ENCODE peak calls at places on chromosome 6, in seven cellular contexts. One of them, this sample, is unnamed.

GRCh38 chr6:47144306-47144705 is 102.2 kb upstream of the ADGRF1 start:
- DNase-seq in heart left ventricle: no peak
- DNase-seq in sigmoid colon: no peak
- DNase-seq in adrenal gland: no peak
- DNase-seq in hepatocyte: no peak
- DNase-seq in cardiac muscle cell: peak
- DNase-seq in HCT116: no peak
- DNase-seq in this sample: no peak

GRCh38 chr6:22764521-22764920 is 195.2 kb downstream of the HDGFL1 start:
- DNase-seq in heart left ventricle: no peak
- DNase-seq in cardiac muscle cell: peak
- DNase-seq in sigmoid colon: no peak
- DNase-seq in HCT116: no peak
- DNase-seq in hepatocyte: no peak
- DNase-seq in adrenal gland: no peak
- DNase-seq in this sample: no peak

GRCh38 chr6:139433647-139434419 is 59.4 kb upstream of the CITED2 start:
- DNase-seq in adrenal gland: no peak
- DNase-seq in heart left ventricle: no peak
- DNase-seq in sigmoid colon: no peak
- DNase-seq in HCT116: no peak
- DNase-seq in cardiac muscle cell: no peak
- DNase-seq in hepatocyte: peak
- DNase-seq in this sample: no peak

GRCh38 chr6:134007077-134007476 is 45.3 kb downstream of the SLC2A12 start:
- DNase-seq in heart left ventricle: no peak
- DNase-seq in HCT116: no peak
- DNase-seq in sigmoid colon: no peak
- DNase-seq in cardiac muscle cell: no peak
- DNase-seq in hepatocyte: no peak
- DNase-seq in adrenal gland: no peak
- DNase-seq in this sample: no peak

GRCh38 chr6:148414836-148415235 is 72.2 kb downstream of the SASH1 start:
- DNase-seq in heart left ventricle: no peak
- DNase-seq in hepatocyte: no peak
- DNase-seq in sigmoid colon: no peak
- DNase-seq in adrenal gland: no peak
- DNase-seq in HCT116: no peak
- DNase-seq in cardiac muscle cell: peak
- DNase-seq in this sample: peak

GRCh38 chr6:3259491-3259958 is 778 bp downstream of the PSMG4 start:
- DNase-seq in HCT116: no peak
- DNase-seq in adrenal gland: peak
- DNase-seq in hepatocyte: peak
- DNase-seq in heart left ventricle: no peak
- DNase-seq in sigmoid colon: no peak
- DNase-seq in cardiac muscle cell: peak
- DNase-seq in this sample: peak

GRCh38 chr6:42338573-42339218 is 113.0 kb downstream of the TRERF1 start:
- DNase-seq in cardiac muscle cell: peak
- DNase-seq in HCT116: peak
- DNase-seq in sigmoid colon: no peak
- DNase-seq in adrenal gland: peak
- DNase-seq in hepatocyte: peak
- DNase-seq in heart left ventricle: no peak
- DNase-seq in this sample: no peak

GRCh38 chr6:12010635-12011275 is 1.4 kb upstream of the HIVEP1 start:
- DNase-seq in cardiac muscle cell: no peak
- DNase-seq in adrenal gland: peak
- DNase-seq in hepatocyte: peak
- DNase-seq in heart left ventricle: peak
- DNase-seq in sigmoid colon: peak
- DNase-seq in HCT116: no peak
- DNase-seq in this sample: peak

GRCh38 chr6:17842014-17842776 is 135.5 kb upstream of the NUP153 start:
- DNase-seq in HCT116: no peak
- DNase-seq in heart left ventricle: no peak
- DNase-seq in adrenal gland: no peak
- DNase-seq in hepatocyte: no peak
- DNase-seq in sigmoid colon: no peak
- DNase-seq in cardiac muscle cell: no peak
- DNase-seq in this sample: no peak

GRCh38 chr6:25027221-25027916 is 91.6 kb upstream of the RIPOR2 start:
- DNase-seq in cardiac muscle cell: no peak
- DNase-seq in HCT116: no peak
- DNase-seq in adrenal gland: no peak
- DNase-seq in hepatocyte: no peak
- DNase-seq in sigmoid colon: no peak
- DNase-seq in heart left ventricle: no peak
- DNase-seq in this sample: no peak

GRCh38 chr6:50689210-50689609 is 24.1 kb upstream of the TFAP2D start:
- DNase-seq in adrenal gland: no peak
- DNase-seq in cardiac muscle cell: no peak
- DNase-seq in heart left ventricle: no peak
- DNase-seq in hepatocyte: no peak
- DNase-seq in HCT116: no peak
- DNase-seq in sigmoid colon: no peak
- DNase-seq in this sample: no peak

GRCh38 chr6:155011997-155012396 is 16.9 kb downstream of the TIAM2 start:
- DNase-seq in HCT116: no peak
- DNase-seq in sigmoid colon: no peak
- DNase-seq in cardiac muscle cell: no peak
- DNase-seq in adrenal gland: no peak
- DNase-seq in heart left ventricle: no peak
- DNase-seq in hepatocyte: no peak
- DNase-seq in this sample: no peak

GRCh38 chr6:83097675-83098074 is 30.2 kb downstream of the DOP1A start:
- DNase-seq in cardiac muscle cell: no peak
- DNase-seq in HCT116: no peak
- DNase-seq in hepatocyte: no peak
- DNase-seq in adrenal gland: no peak
- DNase-seq in sigmoid colon: no peak
- DNase-seq in heart left ventricle: no peak
- DNase-seq in this sample: no peak

GRCh38 chr6:83098589-83098988 is 31.1 kb downstream of the DOP1A start:
- DNase-seq in cardiac muscle cell: no peak
- DNase-seq in adrenal gland: no peak
- DNase-seq in sigmoid colon: no peak
- DNase-seq in heart left ventricle: no peak
- DNase-seq in HCT116: no peak
- DNase-seq in hepatocyte: no peak
- DNase-seq in this sample: no peak

GRCh38 chr6:83096791-83097190 is 29.3 kb downstream of the DOP1A start:
- DNase-seq in adrenal gland: no peak
- DNase-seq in hepatocyte: no peak
- DNase-seq in HCT116: no peak
- DNase-seq in heart left ventricle: no peak
- DNase-seq in sigmoid colon: no peak
- DNase-seq in cardiac muscle cell: no peak
- DNase-seq in this sample: no peak

GRCh38 chr6:83097204-83097603 is 29.7 kb downstream of the DOP1A start:
- DNase-seq in adrenal gland: no peak
- DNase-seq in sigmoid colon: no peak
- DNase-seq in HCT116: no peak
- DNase-seq in cardiac muscle cell: peak
- DNase-seq in hepatocyte: no peak
- DNase-seq in heart left ventricle: no peak
- DNase-seq in this sample: no peak

GRCh38 chr6:83092756-83093399 is 25.4 kb downstream of the DOP1A start:
- DNase-seq in cardiac muscle cell: peak
- DNase-seq in hepatocyte: no peak
- DNase-seq in HCT116: no peak
- DNase-seq in heart left ventricle: no peak
- DNase-seq in adrenal gland: no peak
- DNase-seq in sigmoid colon: no peak
- DNase-seq in this sample: no peak
- TF ChIP-seq CTCF in cardiac muscle cell: no peak
- TF ChIP-seq CTCF in hepatocyte: no peak
- TF ChIP-seq CTCF in HCT116: no peak
- TF ChIP-seq CTCF in heart left ventricle: no peak
- TF ChIP-seq CTCF in adrenal gland: no peak
- TF ChIP-seq CTCF in sigmoid colon: no peak
- TF ChIP-seq CTCF in this sample: no peak

GRCh38 chr6:1619666-1620503 is 10.2 kb downstream of the FOXC1 start:
- DNase-seq in HCT116: no peak
- DNase-seq in cardiac muscle cell: no peak
- DNase-seq in sigmoid colon: peak
- DNase-seq in hepatocyte: no peak
- DNase-seq in heart left ventricle: peak
- DNase-seq in adrenal gland: no peak
- DNase-seq in this sample: no peak
- H3K4me3 ChIP-seq in HCT116: no peak
- H3K4me3 ChIP-seq in cardiac muscle cell: no peak
- H3K4me3 ChIP-seq in sigmoid colon: peak
- H3K4me3 ChIP-seq in hepatocyte: no peak
- H3K4me3 ChIP-seq in heart left ventricle: peak
- H3K4me3 ChIP-seq in adrenal gland: no peak
- H3K4me3 ChIP-seq in this sample: no peak

DNA sequence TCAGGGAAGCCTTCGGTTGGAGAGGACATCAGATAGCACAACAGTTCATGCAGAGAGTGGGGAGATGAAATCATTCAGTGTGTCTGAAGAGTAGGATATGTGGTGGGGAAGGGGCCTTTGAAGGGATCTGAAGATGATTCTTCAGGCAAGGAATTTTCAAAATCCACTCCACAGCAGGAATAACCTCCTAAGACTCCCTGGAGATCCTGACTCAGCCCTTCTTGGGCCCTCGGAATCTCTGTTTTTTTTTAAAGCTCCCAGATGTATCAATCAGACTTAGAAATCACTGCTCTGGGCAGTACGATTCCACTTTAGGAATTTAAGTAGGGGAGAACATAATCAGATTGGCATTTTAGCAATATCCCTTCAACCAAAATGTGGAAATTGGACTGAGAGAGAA is 55.5 kb downstream of the RIOK1 start:
- DNase-seq in sigmoid colon: no peak
- DNase-seq in heart left ventricle: no peak
- DNase-seq in hepatocyte: no peak
- DNase-seq in HCT116: no peak
- DNase-seq in cardiac muscle cell: no peak
- DNase-seq in adrenal gland: no peak
- DNase-seq in this sample: no peak
- H3K27ac ChIP-seq in sigmoid colon: no peak
- H3K27ac ChIP-seq in heart left ventricle: no peak
- H3K27ac ChIP-seq in hepatocyte: no peak
- H3K27ac ChIP-seq in HCT116: no peak
- H3K27ac ChIP-seq in cardiac muscle cell: no peak
- H3K27ac ChIP-seq in adrenal gland: no peak
- H3K27ac ChIP-seq in this sample: no peak

GRCh38 chr6:30614044-30614842 is 2.8 kb downstream of the PPP1R10 start:
- DNase-seq in sigmoid colon: peak
- DNase-seq in heart left ventricle: no peak
- DNase-seq in hepatocyte: no peak
- DNase-seq in adrenal gland: no peak
- DNase-seq in HCT116: no peak
- DNase-seq in cardiac muscle cell: peak
- DNase-seq in this sample: no peak

GRCh38 chr6:30612213-30612612 is 4.8 kb downstream of the PPP1R10 start:
- DNase-seq in sigmoid colon: no peak
- DNase-seq in cardiac muscle cell: peak
- DNase-seq in HCT116: no peak
- DNase-seq in hepatocyte: no peak
- DNase-seq in heart left ventricle: no peak
- DNase-seq in adrenal gland: no peak
- DNase-seq in this sample: peak

GRCh38 chr6:30612687-30613248 is 4.3 kb downstream of the PPP1R10 start:
- DNase-seq in cardiac muscle cell: peak
- DNase-seq in heart left ventricle: no peak
- DNase-seq in HCT116: no peak
- DNase-seq in hepatocyte: no peak
- DNase-seq in adrenal gland: no peak
- DNase-seq in sigmoid colon: peak
- DNase-seq in this sample: peak

GRCh38 chr6:30614843-30615218 is 2.2 kb downstream of the PPP1R10 start:
- DNase-seq in adrenal gland: peak
- DNase-seq in cardiac muscle cell: peak
- DNase-seq in hepatocyte: peak
- DNase-seq in sigmoid colon: peak
- DNase-seq in HCT116: peak
- DNase-seq in heart left ventricle: peak
- DNase-seq in this sample: peak

GRCh38 chr6:30613251-30614043 is 3.6 kb downstream of the PPP1R10 start:
- DNase-seq in HCT116: no peak
- DNase-seq in sigmoid colon: peak
- DNase-seq in adrenal gland: no peak
- DNase-seq in hepatocyte: no peak
- DNase-seq in cardiac muscle cell: no peak
- DNase-seq in heart left ventricle: no peak
- DNase-seq in this sample: no peak
- TF ChIP-seq CTCF in HCT116: no peak
- TF ChIP-seq CTCF in sigmoid colon: no peak
- TF ChIP-seq CTCF in adrenal gland: no peak
- TF ChIP-seq CTCF in hepatocyte: no peak
- TF ChIP-seq CTCF in cardiac muscle cell: no peak
- TF ChIP-seq CTCF in heart left ventricle: no peak
- TF ChIP-seq CTCF in this sample: no peak

GRCh38 chr6:10659697-10660348 is 34.6 kb downstream of the C6orf52 start:
- DNase-seq in hepatocyte: peak
- DNase-seq in HCT116: no peak
- DNase-seq in adrenal gland: no peak
- DNase-seq in heart left ventricle: no peak
- DNase-seq in cardiac muscle cell: peak
- DNase-seq in sigmoid colon: no peak
- DNase-seq in this sample: no peak
- H3K4me3 ChIP-seq in hepatocyte: peak
- H3K4me3 ChIP-seq in HCT116: no peak
- H3K4me3 ChIP-seq in adrenal gland: no peak
- H3K4me3 ChIP-seq in heart left ventricle: peak
- H3K4me3 ChIP-seq in cardiac muscle cell: peak
- H3K4me3 ChIP-seq in sigmoid colon: peak
- H3K4me3 ChIP-seq in this sample: no peak

GRCh38 chr6:170308761-170309160 is 2.2 kb downstream of the FAM120B start:
- DNase-seq in adrenal gland: no peak
- DNase-seq in cardiac muscle cell: no peak
- DNase-seq in sigmoid colon: no peak
- DNase-seq in HCT116: no peak
- DNase-seq in hepatocyte: no peak
- DNase-seq in heart left ventricle: no peak
- DNase-seq in this sample: no peak
- H3K27ac ChIP-seq in adrenal gland: no peak
- H3K27ac ChIP-seq in cardiac muscle cell: no peak
- H3K27ac ChIP-seq in sigmoid colon: no peak
- H3K27ac ChIP-seq in HCT116: no peak
- H3K27ac ChIP-seq in hepatocyte: no peak
- H3K27ac ChIP-seq in heart left ventricle: no peak
- H3K27ac ChIP-seq in this sample: no peak